ENCODE peak calls at places on chromosome 22, in six cellular contexts. One of them, this sample, is unnamed.

GRCh38 chr22:31313366-31314147 is 21.3 kb upstream of the PIK3IP1 start:
- DNase-seq in SHP77 treated with DMSO at 0.1 percent for 48 hours: peak; percentile 47
- DNase-seq in stimulated activated CD8-positive, alpha-beta memory T cell treated with anti-CD3 and anti-CD28 coated beads, Interleukin-2, amount 100 ng/mL, for 48 hours: peak; percentile 49
- DNase-seq in substantia nigra: peak; percentile 76
- DNase-seq in stimulated activated CD4-positive, alpha-beta T cell treated with anti-CD3 and anti-CD28 coated beads, Interleukin-12 subunit alpha, Interleukin-12 subunit beta, amount 100 ng/mL, for 4 hours: peak; percentile 64
- DNase-seq in progenitor cell of endocrine pancreas: peak; percentile 44
- DNase-seq in this sample: peak; percentile 81

GRCh38 chr22:19943665-19944026 is 2.0 kb upstream of the TXNRD2 start:
- DNase-seq in progenitor cell of endocrine pancreas: no peak
- DNase-seq in stimulated activated CD8-positive, alpha-beta memory T cell treated with anti-CD3 and anti-CD28 coated beads, Interleukin-2, amount 100 ng/mL, for 48 hours: no peak
- DNase-seq in stimulated activated CD4-positive, alpha-beta T cell treated with anti-CD3 and anti-CD28 coated beads, Interleukin-12 subunit alpha, Interleukin-12 subunit beta, amount 100 ng/mL, for 4 hours: no peak
- DNase-seq in substantia nigra: no peak
- DNase-seq in SHP77 treated with DMSO at 0.1 percent for 48 hours: no peak
- DNase-seq in this sample: no peak

GRCh38 chr22:42560781-42561180 is 7.0 kb downstream of the SERHL2 start:
- DNase-seq in progenitor cell of endocrine pancreas: no peak
- DNase-seq in stimulated activated CD8-positive, alpha-beta memory T cell treated with anti-CD3 and anti-CD28 coated beads, Interleukin-2, amount 100 ng/mL, for 48 hours: no peak
- DNase-seq in SHP77 treated with DMSO at 0.1 percent for 48 hours: peak; percentile 5
- DNase-seq in substantia nigra: no peak
- DNase-seq in stimulated activated CD4-positive, alpha-beta T cell treated with anti-CD3 and anti-CD28 coated beads, Interleukin-12 subunit alpha, Interleukin-12 subunit beta, amount 100 ng/mL, for 4 hours: no peak
- DNase-seq in this sample: no peak

GRCh38 chr22:37060801-37061610 is 9.5 kb downstream of the KCTD17 start:
- DNase-seq in substantia nigra: no peak
- DNase-seq in stimulated activated CD8-positive, alpha-beta memory T cell treated with anti-CD3 and anti-CD28 coated beads, Interleukin-2, amount 100 ng/mL, for 48 hours: peak; percentile 73
- DNase-seq in SHP77 treated with DMSO at 0.1 percent for 48 hours: no peak
- DNase-seq in stimulated activated CD4-positive, alpha-beta T cell treated with anti-CD3 and anti-CD28 coated beads, Interleukin-12 subunit alpha, Interleukin-12 subunit beta, amount 100 ng/mL, for 4 hours: peak; percentile 42
- DNase-seq in progenitor cell of endocrine pancreas: no peak
- DNase-seq in this sample: no peak

GRCh38 chr22:39448205-39449054 is 8.4 kb upstream of the MGAT3 start:
- DNase-seq in substantia nigra: no peak
- DNase-seq in progenitor cell of endocrine pancreas: no peak
- DNase-seq in stimulated activated CD4-positive, alpha-beta T cell treated with anti-CD3 and anti-CD28 coated beads, Interleukin-12 subunit alpha, Interleukin-12 subunit beta, amount 100 ng/mL, for 4 hours: no peak
- DNase-seq in SHP77 treated with DMSO at 0.1 percent for 48 hours: no peak
- DNase-seq in stimulated activated CD8-positive, alpha-beta memory T cell treated with anti-CD3 and anti-CD28 coated beads, Interleukin-2, amount 100 ng/mL, for 48 hours: no peak
- DNase-seq in this sample: no peak

GRCh38 chr22:50532353-50532700 is 2.5 kb upstream of the TYMP start:
- DNase-seq in progenitor cell of endocrine pancreas: no peak
- DNase-seq in substantia nigra: peak; percentile 41
- DNase-seq in stimulated activated CD4-positive, alpha-beta T cell treated with anti-CD3 and anti-CD28 coated beads, Interleukin-12 subunit alpha, Interleukin-12 subunit beta, amount 100 ng/mL, for 4 hours: no peak
- DNase-seq in stimulated activated CD8-positive, alpha-beta memory T cell treated with anti-CD3 and anti-CD28 coated beads, Interleukin-2, amount 100 ng/mL, for 48 hours: no peak
- DNase-seq in SHP77 treated with DMSO at 0.1 percent for 48 hours: no peak
- DNase-seq in this sample: no peak

GRCh38 chr22:40922484-40923303 is 28.5 kb upstream of the RBX1 start:
- DNase-seq in progenitor cell of endocrine pancreas: no peak
- DNase-seq in stimulated activated CD4-positive, alpha-beta T cell treated with anti-CD3 and anti-CD28 coated beads, Interleukin-12 subunit alpha, Interleukin-12 subunit beta, amount 100 ng/mL, for 4 hours: no peak
- DNase-seq in stimulated activated CD8-positive, alpha-beta memory T cell treated with anti-CD3 and anti-CD28 coated beads, Interleukin-2, amount 100 ng/mL, for 48 hours: no peak
- DNase-seq in SHP77 treated with DMSO at 0.1 percent for 48 hours: no peak
- DNase-seq in substantia nigra: peak; percentile 3
- DNase-seq in this sample: peak; percentile 64

GRCh38 chr22:44753189-44754042 is 1.0 kb downstream of the ARHGAP8 start:
- DNase-seq in SHP77 treated with DMSO at 0.1 percent for 48 hours: no peak
- DNase-seq in progenitor cell of endocrine pancreas: no peak
- DNase-seq in stimulated activated CD8-positive, alpha-beta memory T cell treated with anti-CD3 and anti-CD28 coated beads, Interleukin-2, amount 100 ng/mL, for 48 hours: no peak
- DNase-seq in stimulated activated CD4-positive, alpha-beta T cell treated with anti-CD3 and anti-CD28 coated beads, Interleukin-12 subunit alpha, Interleukin-12 subunit beta, amount 100 ng/mL, for 4 hours: no peak
- DNase-seq in substantia nigra: no peak
- DNase-seq in this sample: no peak

GRCh38 chr22:24421428-24421931 is 5.9 kb upstream of the ADORA2A start:
- DNase-seq in stimulated activated CD8-positive, alpha-beta memory T cell treated with anti-CD3 and anti-CD28 coated beads, Interleukin-2, amount 100 ng/mL, for 48 hours: no peak
- DNase-seq in stimulated activated CD4-positive, alpha-beta T cell treated with anti-CD3 and anti-CD28 coated beads, Interleukin-12 subunit alpha, Interleukin-12 subunit beta, amount 100 ng/mL, for 4 hours: no peak
- DNase-seq in substantia nigra: no peak
- DNase-seq in SHP77 treated with DMSO at 0.1 percent for 48 hours: no peak
- DNase-seq in progenitor cell of endocrine pancreas: no peak
- DNase-seq in this sample: no peak

GRCh38 chr22:38442967-38443674 is 11.9 kb downstream of the KCNJ4 start:
- DNase-seq in substantia nigra: no peak
- DNase-seq in SHP77 treated with DMSO at 0.1 percent for 48 hours: no peak
- DNase-seq in stimulated activated CD4-positive, alpha-beta T cell treated with anti-CD3 and anti-CD28 coated beads, Interleukin-12 subunit alpha, Interleukin-12 subunit beta, amount 100 ng/mL, for 4 hours: no peak
- DNase-seq in progenitor cell of endocrine pancreas: no peak
- DNase-seq in stimulated activated CD8-positive, alpha-beta memory T cell treated with anti-CD3 and anti-CD28 coated beads, Interleukin-2, amount 100 ng/mL, for 48 hours: no peak
- DNase-seq in this sample: no peak

GRCh38 chr22:39221999-39222686 is 22.6 kb downstream of the PDGFB start:
- DNase-seq in stimulated activated CD4-positive, alpha-beta T cell treated with anti-CD3 and anti-CD28 coated beads, Interleukin-12 subunit alpha, Interleukin-12 subunit beta, amount 100 ng/mL, for 4 hours: no peak
- DNase-seq in progenitor cell of endocrine pancreas: no peak
- DNase-seq in substantia nigra: no peak
- DNase-seq in SHP77 treated with DMSO at 0.1 percent for 48 hours: no peak
- DNase-seq in stimulated activated CD8-positive, alpha-beta memory T cell treated with anti-CD3 and anti-CD28 coated beads, Interleukin-2, amount 100 ng/mL, for 48 hours: no peak
- DNase-seq in this sample: no peak

GRCh38 chr22:39432361-39432811 is 24.4 kb upstream of the MGAT3 start:
- DNase-seq in progenitor cell of endocrine pancreas: no peak
- DNase-seq in substantia nigra: no peak
- DNase-seq in SHP77 treated with DMSO at 0.1 percent for 48 hours: no peak
- DNase-seq in stimulated activated CD4-positive, alpha-beta T cell treated with anti-CD3 and anti-CD28 coated beads, Interleukin-12 subunit alpha, Interleukin-12 subunit beta, amount 100 ng/mL, for 4 hours: no peak
- DNase-seq in stimulated activated CD8-positive, alpha-beta memory T cell treated with anti-CD3 and anti-CD28 coated beads, Interleukin-2, amount 100 ng/mL, for 48 hours: no peak
- DNase-seq in this sample: no peak

GRCh38 chr22:37678372-37678771 is 2.9 kb downstream of the LGALS1 start:
- DNase-seq in stimulated activated CD8-positive, alpha-beta memory T cell treated with anti-CD3 and anti-CD28 coated beads, Interleukin-2, amount 100 ng/mL, for 48 hours: no peak
- DNase-seq in substantia nigra: no peak
- DNase-seq in progenitor cell of endocrine pancreas: no peak
- DNase-seq in stimulated activated CD4-positive, alpha-beta T cell treated with anti-CD3 and anti-CD28 coated beads, Interleukin-12 subunit alpha, Interleukin-12 subunit beta, amount 100 ng/mL, for 4 hours: no peak
- DNase-seq in SHP77 treated with DMSO at 0.1 percent for 48 hours: no peak
- DNase-seq in this sample: no peak

GRCh38 chr22:42114721-42115120 is 15.9 kb downstream of the CYP2D6 start:
- DNase-seq in stimulated activated CD4-positive, alpha-beta T cell treated with anti-CD3 and anti-CD28 coated beads, Interleukin-12 subunit alpha, Interleukin-12 subunit beta, amount 100 ng/mL, for 4 hours: no peak
- DNase-seq in stimulated activated CD8-positive, alpha-beta memory T cell treated with anti-CD3 and anti-CD28 coated beads, Interleukin-2, amount 100 ng/mL, for 48 hours: no peak
- DNase-seq in SHP77 treated with DMSO at 0.1 percent for 48 hours: no peak
- DNase-seq in progenitor cell of endocrine pancreas: no peak
- DNase-seq in substantia nigra: no peak
- DNase-seq in this sample: no peak

GRCh38 chr22:44758354-44758969 is 6.1 kb downstream of the ARHGAP8 start:
- DNase-seq in progenitor cell of endocrine pancreas: no peak
- DNase-seq in stimulated activated CD8-positive, alpha-beta memory T cell treated with anti-CD3 and anti-CD28 coated beads, Interleukin-2, amount 100 ng/mL, for 48 hours: no peak
- DNase-seq in SHP77 treated with DMSO at 0.1 percent for 48 hours: peak; percentile 53
- DNase-seq in stimulated activated CD4-positive, alpha-beta T cell treated with anti-CD3 and anti-CD28 coated beads, Interleukin-12 subunit alpha, Interleukin-12 subunit beta, amount 100 ng/mL, for 4 hours: no peak
- DNase-seq in substantia nigra: no peak
- DNase-seq in this sample: no peak

GRCh38 chr22:19974935-19975706 is 33.5 kb upstream of the TXNRD2 start:
- DNase-seq in progenitor cell of endocrine pancreas: no peak
- DNase-seq in stimulated activated CD8-positive, alpha-beta memory T cell treated with anti-CD3 and anti-CD28 coated beads, Interleukin-2, amount 100 ng/mL, for 48 hours: no peak
- DNase-seq in SHP77 treated with DMSO at 0.1 percent for 48 hours: no peak
- DNase-seq in substantia nigra: no peak
- DNase-seq in stimulated activated CD4-positive, alpha-beta T cell treated with anti-CD3 and anti-CD28 coated beads, Interleukin-12 subunit alpha, Interleukin-12 subunit beta, amount 100 ng/mL, for 4 hours: no peak
- DNase-seq in this sample: no peak

GRCh38 chr22:46791201-46791731 is 28.8 kb downstream of the TBC1D22A start:
- DNase-seq in stimulated activated CD8-positive, alpha-beta memory T cell treated with anti-CD3 and anti-CD28 coated beads, Interleukin-2, amount 100 ng/mL, for 48 hours: peak; percentile 53
- DNase-seq in stimulated activated CD4-positive, alpha-beta T cell treated with anti-CD3 and anti-CD28 coated beads, Interleukin-12 subunit alpha, Interleukin-12 subunit beta, amount 100 ng/mL, for 4 hours: peak; percentile 62
- DNase-seq in substantia nigra: peak; percentile 75
- DNase-seq in progenitor cell of endocrine pancreas: no peak
- DNase-seq in SHP77 treated with DMSO at 0.1 percent for 48 hours: peak; percentile 36
- DNase-seq in this sample: no peak

GRCh38 chr22:20957691-20958440 is 9.2 kb upstream of the AIFM3 start:
- DNase-seq in progenitor cell of endocrine pancreas: no peak
- DNase-seq in stimulated activated CD8-positive, alpha-beta memory T cell treated with anti-CD3 and anti-CD28 coated beads, Interleukin-2, amount 100 ng/mL, for 48 hours: no peak
- DNase-seq in substantia nigra: peak; percentile 71
- DNase-seq in stimulated activated CD4-positive, alpha-beta T cell treated with anti-CD3 and anti-CD28 coated beads, Interleukin-12 subunit alpha, Interleukin-12 subunit beta, amount 100 ng/mL, for 4 hours: no peak
- DNase-seq in SHP77 treated with DMSO at 0.1 percent for 48 hours: no peak
- DNase-seq in this sample: no peak

GRCh38 chr22:37303821-37304274 is 21.5 kb downstream of the CYTH4 start:
- DNase-seq in SHP77 treated with DMSO at 0.1 percent for 48 hours: no peak
- DNase-seq in stimulated activated CD8-positive, alpha-beta memory T cell treated with anti-CD3 and anti-CD28 coated beads, Interleukin-2, amount 100 ng/mL, for 48 hours: peak; percentile 75
- DNase-seq in substantia nigra: no peak
- DNase-seq in stimulated activated CD4-positive, alpha-beta T cell treated with anti-CD3 and anti-CD28 coated beads, Interleukin-12 subunit alpha, Interleukin-12 subunit beta, amount 100 ng/mL, for 4 hours: peak; percentile 58
- DNase-seq in progenitor cell of endocrine pancreas: no peak
- DNase-seq in this sample: no peak

GRCh38 chr22:45353816-45354215 is 44.1 kb downstream of the FAM118A start:
- DNase-seq in progenitor cell of endocrine pancreas: no peak
- DNase-seq in substantia nigra: no peak
- DNase-seq in stimulated activated CD4-positive, alpha-beta T cell treated with anti-CD3 and anti-CD28 coated beads, Interleukin-12 subunit alpha, Interleukin-12 subunit beta, amount 100 ng/mL, for 4 hours: no peak
- DNase-seq in stimulated activated CD8-positive, alpha-beta memory T cell treated with anti-CD3 and anti-CD28 coated beads, Interleukin-2, amount 100 ng/mL, for 48 hours: no peak
- DNase-seq in SHP77 treated with DMSO at 0.1 percent for 48 hours: no peak
- DNase-seq in this sample: no peak

GRCh38 chr22:19958083-19959042 is 16.7 kb upstream of the TXNRD2 start:
- DNase-seq in stimulated activated CD4-positive, alpha-beta T cell treated with anti-CD3 and anti-CD28 coated beads, Interleukin-12 subunit alpha, Interleukin-12 subunit beta, amount 100 ng/mL, for 4 hours: no peak
- DNase-seq in SHP77 treated with DMSO at 0.1 percent for 48 hours: no peak
- DNase-seq in substantia nigra: no peak
- DNase-seq in stimulated activated CD8-positive, alpha-beta memory T cell treated with anti-CD3 and anti-CD28 coated beads, Interleukin-2, amount 100 ng/mL, for 48 hours: no peak
- DNase-seq in progenitor cell of endocrine pancreas: no peak
- DNase-seq in this sample: no peak

GRCh38 chr22:19115628-19116027 is 6.6 kb downstream of the DGCR2 start:
- DNase-seq in SHP77 treated with DMSO at 0.1 percent for 48 hours: no peak
- DNase-seq in stimulated activated CD8-positive, alpha-beta memory T cell treated with anti-CD3 and anti-CD28 coated beads, Interleukin-2, amount 100 ng/mL, for 48 hours: no peak
- DNase-seq in progenitor cell of endocrine pancreas: no peak
- DNase-seq in substantia nigra: no peak
- DNase-seq in stimulated activated CD4-positive, alpha-beta T cell treated with anti-CD3 and anti-CD28 coated beads, Interleukin-12 subunit alpha, Interleukin-12 subunit beta, amount 100 ng/mL, for 4 hours: no peak
- DNase-seq in this sample: no peak

GRCh38 chr22:36411589-36412258 is 24.0 kb upstream of the MYH9 start:
- DNase-seq in progenitor cell of endocrine pancreas: no peak
- DNase-seq in stimulated activated CD4-positive, alpha-beta T cell treated with anti-CD3 and anti-CD28 coated beads, Interleukin-12 subunit alpha, Interleukin-12 subunit beta, amount 100 ng/mL, for 4 hours: peak; percentile 21
- DNase-seq in SHP77 treated with DMSO at 0.1 percent for 48 hours: no peak
- DNase-seq in stimulated activated CD8-positive, alpha-beta memory T cell treated with anti-CD3 and anti-CD28 coated beads, Interleukin-2, amount 100 ng/mL, for 48 hours: peak; percentile 46
- DNase-seq in substantia nigra: peak; percentile 37
- DNase-seq in this sample: no peak

GRCh38 chr22:39392341-39392948 is 7.1 kb upstream of the TAB1 start:
- DNase-seq in stimulated activated CD8-positive, alpha-beta memory T cell treated with anti-CD3 and anti-CD28 coated beads, Interleukin-2, amount 100 ng/mL, for 48 hours: no peak
- DNase-seq in substantia nigra: peak; percentile 66
- DNase-seq in SHP77 treated with DMSO at 0.1 percent for 48 hours: no peak
- DNase-seq in progenitor cell of endocrine pancreas: no peak
- DNase-seq in stimulated activated CD4-positive, alpha-beta T cell treated with anti-CD3 and anti-CD28 coated beads, Interleukin-12 subunit alpha, Interleukin-12 subunit beta, amount 100 ng/mL, for 4 hours: no peak
- DNase-seq in this sample: no peak

GRCh38 chr22:49966716-49967332 is 6.3 kb downstream of the PIM3 start:
- DNase-seq in SHP77 treated with DMSO at 0.1 percent for 48 hours: no peak
- DNase-seq in substantia nigra: no peak
- DNase-seq in stimulated activated CD4-positive, alpha-beta T cell treated with anti-CD3 and anti-CD28 coated beads, Interleukin-12 subunit alpha, Interleukin-12 subunit beta, amount 100 ng/mL, for 4 hours: peak; percentile 24
- DNase-seq in stimulated activated CD8-positive, alpha-beta memory T cell treated with anti-CD3 and anti-CD28 coated beads, Interleukin-2, amount 100 ng/mL, for 48 hours: no peak
- DNase-seq in progenitor cell of endocrine pancreas: peak; percentile 10
- DNase-seq in this sample: peak; percentile 51

GRCh38 chr22:41848468-41848867 is 15.6 kb downstream of the SREBF2 start:
- DNase-seq in substantia nigra: no peak
- DNase-seq in stimulated activated CD8-positive, alpha-beta memory T cell treated with anti-CD3 and anti-CD28 coated beads, Interleukin-2, amount 100 ng/mL, for 48 hours: no peak
- DNase-seq in stimulated activated CD4-positive, alpha-beta T cell treated with anti-CD3 and anti-CD28 coated beads, Interleukin-12 subunit alpha, Interleukin-12 subunit beta, amount 100 ng/mL, for 4 hours: no peak
- DNase-seq in SHP77 treated with DMSO at 0.1 percent for 48 hours: no peak
- DNase-seq in progenitor cell of endocrine pancreas: no peak
- DNase-seq in this sample: peak; percentile 46

GRCh38 chr22:46827781-46828180 is 65.3 kb downstream of the TBC1D22A start:
- DNase-seq in substantia nigra: no peak
- DNase-seq in SHP77 treated with DMSO at 0.1 percent for 48 hours: no peak
- DNase-seq in progenitor cell of endocrine pancreas: no peak
- DNase-seq in stimulated activated CD4-positive, alpha-beta T cell treated with anti-CD3 and anti-CD28 coated beads, Interleukin-12 subunit alpha, Interleukin-12 subunit beta, amount 100 ng/mL, for 4 hours: no peak
- DNase-seq in stimulated activated CD8-positive, alpha-beta memory T cell treated with anti-CD3 and anti-CD28 coated beads, Interleukin-2, amount 100 ng/mL, for 48 hours: no peak
- DNase-seq in this sample: no peak

GRCh38 chr22:25777870-25778269 is 35.9 kb downstream of the MYO18B start:
- DNase-seq in stimulated activated CD4-positive, alpha-beta T cell treated with anti-CD3 and anti-CD28 coated beads, Interleukin-12 subunit alpha, Interleukin-12 subunit beta, amount 100 ng/mL, for 4 hours: no peak
- DNase-seq in progenitor cell of endocrine pancreas: no peak
- DNase-seq in stimulated activated CD8-positive, alpha-beta memory T cell treated with anti-CD3 and anti-CD28 coated beads, Interleukin-2, amount 100 ng/mL, for 48 hours: no peak
- DNase-seq in substantia nigra: no peak
- DNase-seq in SHP77 treated with DMSO at 0.1 percent for 48 hours: peak; percentile 8
- DNase-seq in this sample: no peak

GRCh38 chr22:46918197-46918596 is 155.7 kb downstream of the TBC1D22A start:
- DNase-seq in stimulated activated CD8-positive, alpha-beta memory T cell treated with anti-CD3 and anti-CD28 coated beads, Interleukin-2, amount 100 ng/mL, for 48 hours: no peak
- DNase-seq in SHP77 treated with DMSO at 0.1 percent for 48 hours: no peak
- DNase-seq in progenitor cell of endocrine pancreas: no peak
- DNase-seq in substantia nigra: no peak
- DNase-seq in stimulated activated CD4-positive, alpha-beta T cell treated with anti-CD3 and anti-CD28 coated beads, Interleukin-12 subunit alpha, Interleukin-12 subunit beta, amount 100 ng/mL, for 4 hours: no peak
- DNase-seq in this sample: no peak

GRCh38 chr22:19691721-19692341 is 22.5 kb upstream of the SEPTIN5 start:
- DNase-seq in substantia nigra: no peak
- DNase-seq in progenitor cell of endocrine pancreas: no peak
- DNase-seq in stimulated activated CD4-positive, alpha-beta T cell treated with anti-CD3 and anti-CD28 coated beads, Interleukin-12 subunit alpha, Interleukin-12 subunit beta, amount 100 ng/mL, for 4 hours: no peak
- DNase-seq in stimulated activated CD8-positive, alpha-beta memory T cell treated with anti-CD3 and anti-CD28 coated beads, Interleukin-2, amount 100 ng/mL, for 48 hours: no peak
- DNase-seq in SHP77 treated with DMSO at 0.1 percent for 48 hours: no peak
- DNase-seq in this sample: no peak

GRCh38 chr22:27756212-27756660 is 45.3 kb downstream of the MN1 start:
- DNase-seq in stimulated activated CD4-positive, alpha-beta T cell treated with anti-CD3 and anti-CD28 coated beads, Interleukin-12 subunit alpha, Interleukin-12 subunit beta, amount 100 ng/mL, for 4 hours: no peak
- DNase-seq in stimulated activated CD8-positive, alpha-beta memory T cell treated with anti-CD3 and anti-CD28 coated beads, Interleukin-2, amount 100 ng/mL, for 48 hours: no peak
- DNase-seq in SHP77 treated with DMSO at 0.1 percent for 48 hours: no peak
- DNase-seq in progenitor cell of endocrine pancreas: no peak
- DNase-seq in substantia nigra: no peak
- DNase-seq in this sample: no peak

GRCh38 chr22:43827926-43828710 is 16.0 kb upstream of the EFCAB6 start:
- DNase-seq in progenitor cell of endocrine pancreas: no peak
- DNase-seq in stimulated activated CD4-positive, alpha-beta T cell treated with anti-CD3 and anti-CD28 coated beads, Interleukin-12 subunit alpha, Interleukin-12 subunit beta, amount 100 ng/mL, for 4 hours: no peak
- DNase-seq in SHP77 treated with DMSO at 0.1 percent for 48 hours: peak; percentile 37
- DNase-seq in stimulated activated CD8-positive, alpha-beta memory T cell treated with anti-CD3 and anti-CD28 coated beads, Interleukin-2, amount 100 ng/mL, for 48 hours: no peak
- DNase-seq in substantia nigra: no peak
- DNase-seq in this sample: no peak

GRCh38 chr22:20877715-20878114 is 18.9 kb downstream of the SNAP29 start:
- DNase-seq in substantia nigra: no peak
- DNase-seq in stimulated activated CD4-positive, alpha-beta T cell treated with anti-CD3 and anti-CD28 coated beads, Interleukin-12 subunit alpha, Interleukin-12 subunit beta, amount 100 ng/mL, for 4 hours: no peak
- DNase-seq in progenitor cell of endocrine pancreas: no peak
- DNase-seq in SHP77 treated with DMSO at 0.1 percent for 48 hours: no peak
- DNase-seq in stimulated activated CD8-positive, alpha-beta memory T cell treated with anti-CD3 and anti-CD28 coated beads, Interleukin-2, amount 100 ng/mL, for 48 hours: no peak
- DNase-seq in this sample: no peak

GRCh38 chr22:30948930-30949342 is 19.6 kb downstream of the MORC2 start:
- DNase-seq in stimulated activated CD8-positive, alpha-beta memory T cell treated with anti-CD3 and anti-CD28 coated beads, Interleukin-2, amount 100 ng/mL, for 48 hours: no peak
- DNase-seq in substantia nigra: no peak
- DNase-seq in progenitor cell of endocrine pancreas: no peak
- DNase-seq in SHP77 treated with DMSO at 0.1 percent for 48 hours: no peak
- DNase-seq in stimulated activated CD4-positive, alpha-beta T cell treated with anti-CD3 and anti-CD28 coated beads, Interleukin-12 subunit alpha, Interleukin-12 subunit beta, amount 100 ng/mL, for 4 hours: no peak
- DNase-seq in this sample: no peak

GRCh38 chr22:24803064-24803542 is 2.9 kb upstream of the SGSM1 start:
- DNase-seq in substantia nigra: peak; percentile 65
- DNase-seq in progenitor cell of endocrine pancreas: peak; percentile 62
- DNase-seq in stimulated activated CD8-positive, alpha-beta memory T cell treated with anti-CD3 and anti-CD28 coated beads, Interleukin-2, amount 100 ng/mL, for 48 hours: peak; percentile 42
- DNase-seq in SHP77 treated with DMSO at 0.1 percent for 48 hours: no peak
- DNase-seq in stimulated activated CD4-positive, alpha-beta T cell treated with anti-CD3 and anti-CD28 coated beads, Interleukin-12 subunit alpha, Interleukin-12 subunit beta, amount 100 ng/mL, for 4 hours: peak; percentile 64
- DNase-seq in this sample: peak; percentile 32

GRCh38 chr22:20241579-20242392 is 26.3 kb downstream of the RTN4R start:
- DNase-seq in stimulated activated CD4-positive, alpha-beta T cell treated with anti-CD3 and anti-CD28 coated beads, Interleukin-12 subunit alpha, Interleukin-12 subunit beta, amount 100 ng/mL, for 4 hours: no peak
- DNase-seq in SHP77 treated with DMSO at 0.1 percent for 48 hours: no peak
- DNase-seq in progenitor cell of endocrine pancreas: no peak
- DNase-seq in substantia nigra: peak; percentile 68
- DNase-seq in stimulated activated CD8-positive, alpha-beta memory T cell treated with anti-CD3 and anti-CD28 coated beads, Interleukin-2, amount 100 ng/mL, for 48 hours: no peak
- DNase-seq in this sample: no peak